ENCODE peak calls at places on chromosomes 6 and 20, in five cellular contexts. W is GM12878, Q is mammary epithelial cell, H is dorsolateral prefrontal cortex, N is heart left ventricle. R is an unnamed sample.

GRCh38 chr20:34377072-34377847 is 14.2 kb downstream of the ITCH start:
- DNase-seq in W (peak; percentile 72), Q (no peak), H (no peak), N (no peak), R (no peak)

GRCh38 chr6:74467533-74468215 is 738.2 kb downstream of the COL12A1 start:
- DNase-seq in W (no peak), Q (no peak), H (no peak), N (no peak), R (no peak)

GRCh38 chr20:61478611-61479305 is 226.7 kb downstream of the CDH4 start:
- DNase-seq in W (no peak), Q (no peak), H (no peak), N (no peak), R (no peak)

GRCh38 chr20:61868466-61869090 is 197.1 kb downstream of the TAF4 start:
- DNase-seq in W (no peak), Q (no peak), H (no peak), N (no peak), R (no peak)

GRCh38 chr20:33576432-33576883 is 85.7 kb upstream of the C20orf144 start:
- DNase-seq in W (no peak), Q (no peak), H (peak; percentile 58), N (no peak), R (no peak)

GRCh38 chr20:44357020-44357419 is 1.5 kb downstream of the HNF4A start:
- DNase-seq in W (no peak), Q (no peak), H (no peak), N (no peak), R (no peak)

GRCh38 chr6:146358341-146359046 is 185.1 kb upstream of the RAB32 start:
- DNase-seq in W (no peak), Q (peak; percentile 13), H (no peak), N (no peak), R (peak; percentile 53)

GRCh38 chr6:152054441-152054840 is 247.0 kb downstream of the ESR1 start:
- DNase-seq in W (no peak), Q (peak; percentile 82), H (no peak), N (no peak), R (peak; percentile 49)

GRCh38 chr20:46808565-46808964 is 86.1 kb upstream of the EYA2 start:
- DNase-seq in W (no peak), Q (no peak), H (no peak), N (no peak), R (no peak)

GRCh38 chr6:162712694-162713093 is 14.9 kb downstream of the PRKN start:
- DNase-seq in W (no peak), Q (no peak), H (no peak), N (no peak), R (no peak)

GRCh38 chr6:47698342-47698787 is at the start of gene ADGRF4:
- DNase-seq in W (no peak), Q (peak; percentile 98), H (no peak), N (no peak), R (peak; percentile 99)

GRCh38 chr6:145875496-145876244 is 61.1 kb upstream of the FBXO30 start:
- DNase-seq in W (no peak), Q (no peak), H (no peak), N (no peak), R (no peak)

GRCh38 chr6:154410619-154411044 is 54.0 kb upstream of the IPCEF1 start:
- DNase-seq in W (no peak), Q (peak; percentile 86), H (no peak), N (peak; percentile 38), R (peak; percentile 90)

GRCh38 chr20:39225978-39226377 is 263.8 kb downstream of the DHX35 start:
- DNase-seq in W (no peak), Q (no peak), H (no peak), N (no peak), R (no peak)

GRCh38 chr6:95815389-95816056 is 200.3 kb upstream of the FUT9 start:
- DNase-seq in W (no peak), Q (no peak), H (no peak), N (no peak), R (no peak)

GRCh38 chr6:7045331-7045730 is 62.4 kb upstream of the RREB1 start:
- DNase-seq in W (no peak), Q (no peak), H (no peak), N (no peak), R (no peak)

GRCh38 chr6:121959501-121959900 is 440.0 kb upstream of the HSF2 start:
- DNase-seq in W (no peak), Q (no peak), H (no peak), N (no peak), R (no peak)

GRCh38 chr20:4521170-4521968 is 200.3 kb upstream of the PRND start:
- DNase-seq in W (no peak), Q (no peak), H (no peak), N (no peak), R (no peak)

GRCh38 chr6:144012534-144012933 is 4.5 kb upstream of the PLAGL1 start:
- DNase-seq in W (no peak), Q (peak; percentile 14), H (no peak), N (no peak), R (peak; percentile 20)

GRCh38 chr20:33076662-33077398 is 2.6 kb upstream of the BPIFB4 start:
- DNase-seq in W (no peak), Q (peak; percentile 17), H (no peak), N (no peak), R (peak; percentile 46)

GRCh38 chr6:149231786-149232185 is 85.7 kb upstream of the TAB2 start:
- DNase-seq in W (no peak), Q (no peak), H (no peak), N (no peak), R (no peak)

GRCh38 chr6:33954453-33954852 is 150.7 kb upstream of the MLN start:
- DNase-seq in W (no peak), Q (no peak), H (no peak), N (no peak), R (no peak)

GRCh38 chr6:165659945-165660862 is 2.8 kb downstream of the PDE10A start:
- DNase-seq in W (no peak), Q (no peak), H (no peak), N (no peak), R (no peak)

GRCh38 chr6:136969433-136969832 is 47.3 kb downstream of the SLC35D3 start:
- DNase-seq in W (no peak), Q (peak; percentile 43), H (no peak), N (peak; percentile 39), R (peak; percentile 83)

GRCh38 chr6:159829515-159829914 is 29.4 kb downstream of the PNLDC1 start:
- DNase-seq in W (no peak), Q (no peak), H (no peak), N (no peak), R (peak; percentile 68)

GRCh38 chr20:22411568-22412450 is 172.6 kb downstream of the FOXA2 start:
- DNase-seq in W (no peak), Q (no peak), H (no peak), N (peak; percentile 48), R (peak; percentile 84)

GRCh38 chr6:18763086-18763485 is 375.9 kb downstream of the RNF144B start:
- DNase-seq in W (no peak), Q (peak; percentile 27), H (no peak), N (no peak), R (peak; percentile 37)

GRCh38 chr6:82086944-82087343 is 160.6 kb downstream of the IBTK start:
- DNase-seq in W (no peak), Q (no peak), H (no peak), N (no peak), R (peak; percentile 19)

GRCh38 chr6:83062225-83062624 is 3.4 kb downstream of the UBE3D start:
- DNase-seq in W (no peak), Q (no peak), H (no peak), N (no peak), R (no peak)

GRCh38 chr6:14211596-14211961 is 94.0 kb downstream of the CD83 start:
- DNase-seq in W (no peak), Q (no peak), H (peak; percentile 45), N (peak; percentile 74), R (no peak)

GRCh38 chr6:159180001-159180400 is 10.8 kb downstream of the FNDC1 start:
- DNase-seq in W (no peak), Q (no peak), H (no peak), N (no peak), R (no peak)

DNA sequence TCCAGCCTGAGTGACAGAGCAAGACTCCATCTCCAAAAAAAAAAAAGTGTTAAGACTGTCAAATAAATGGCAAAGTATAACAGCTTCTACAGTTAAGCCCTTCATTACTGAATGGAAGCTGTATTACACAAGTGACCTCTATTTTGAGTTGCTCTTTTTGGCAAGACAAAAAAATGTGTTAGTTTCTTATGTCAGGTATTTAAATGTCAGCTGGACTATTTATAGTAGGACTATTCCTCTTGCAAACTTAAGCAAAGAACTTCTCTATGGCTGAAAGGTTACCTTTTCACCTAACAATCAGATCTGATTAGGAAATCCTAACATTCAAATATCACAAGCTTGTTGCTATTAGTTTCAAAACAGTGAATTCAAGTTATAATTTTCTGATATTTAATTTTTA is 12.4 kb downstream of the UBE2V1 start:
- DNase-seq in W (no peak), Q (no peak), H (no peak), N (no peak), R (no peak)
- TF ChIP-seq CTCF in W (no peak), Q (no peak), H (no peak), N (no peak), R (no peak)

GRCh38 chr20:63419299-63419698 is 53.2 kb downstream of the KCNQ2 start:
- DNase-seq in W (no peak), Q (no peak), H (no peak), N (no peak), R (no peak)

GRCh38 chr20:63421913-63422312 is 50.5 kb downstream of the KCNQ2 start:
- DNase-seq in W (no peak), Q (no peak), H (no peak), N (no peak), R (no peak)

GRCh38 chr20:63421094-63421692 is 51.3 kb downstream of the KCNQ2 start:
- DNase-seq in W (no peak), Q (no peak), H (no peak), N (no peak), R (no peak)

GRCh38 chr20:63418617-63419016 is 53.8 kb downstream of the KCNQ2 start:
- DNase-seq in W (no peak), Q (no peak), H (no peak), N (no peak), R (no peak)

GRCh38 chr20:63420359-63421093 is 51.9 kb downstream of the KCNQ2 start:
- DNase-seq in W (no peak), Q (no peak), H (no peak), N (no peak), R (no peak)
- H3K27me3 ChIP-seq in W (no peaks in the 10 kb centered on the region), Q (peaks cover 26% of the 10 kb centered on the region), H (no peaks in the 10 kb centered on the region), N (peaks cover 19% of the 10 kb centered on the region), R (no peaks in the 10 kb centered on the region)

GRCh38 chr6:103273048-103273447 is 1586.7 kb downstream of the HACE1 start:
- DNase-seq in W (no peak), Q (no peak), H (no peak), N (no peak), R (peak; percentile 10)
- TF ChIP-seq CTCF in W (peak; percentile 48), Q (no peak), H (peak; percentile 43), N (peak; percentile 38), R (no peak)

DNA sequence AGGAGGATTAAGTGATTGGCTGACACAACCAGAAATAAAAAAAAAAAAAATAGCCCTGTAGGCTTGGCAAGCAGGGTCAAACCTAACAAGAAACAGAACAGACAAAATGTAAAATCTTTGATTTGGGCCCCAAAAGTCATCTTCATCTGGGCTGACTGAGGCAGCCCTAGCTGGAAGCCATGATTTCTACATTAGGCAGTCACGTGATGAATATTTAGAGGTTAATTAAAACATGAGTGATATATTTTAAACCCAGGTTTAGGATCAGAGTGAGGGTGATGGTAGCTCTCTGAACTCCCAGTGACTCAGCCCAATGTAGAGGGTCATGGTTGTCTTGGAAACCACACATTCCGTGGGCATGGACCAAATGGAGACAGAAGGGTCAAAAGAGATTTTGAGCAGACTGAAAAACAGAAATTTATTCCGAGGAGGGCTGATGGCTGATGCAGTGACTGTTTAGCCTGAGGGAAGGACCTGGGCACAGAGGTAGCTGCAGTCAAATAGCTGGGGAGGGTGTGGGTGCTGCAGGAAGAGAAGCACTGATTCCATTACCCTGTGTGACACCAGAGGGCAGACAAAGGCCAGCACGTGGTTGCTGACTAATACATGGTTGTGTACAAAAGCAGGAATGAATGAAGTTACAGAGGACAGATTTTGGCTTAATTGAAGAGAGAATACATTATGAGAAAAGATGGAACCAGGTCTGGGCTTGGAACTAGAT is 573.1 kb upstream of the CHD6 start:
- DNase-seq in W (no peak), Q (no peak), H (no peak), N (no peak), R (peak; percentile 31)
- H3K27me3 ChIP-seq in W (no peaks in the 10 kb centered on the region), Q (no peaks in the 10 kb centered on the region), H (no peaks in the 10 kb centered on the region), N (no peaks in the 10 kb centered on the region), R (no peaks in the 10 kb centered on the region)